ENCODE peak calls at places on chromosomes 5 and 9, in six cellular contexts. One of them, this sample, is unnamed.
A peak's percentile ranks its signal among the peaks of the same experiment; 100 is the strongest.

GRCh38 chr9:105103776-105104175 is 140.7 kb upstream of the SLC44A1 start:
- DNase-seq in Panc1: peak; percentile 66
- DNase-seq in GM12878: no peak
- DNase-seq in GM23338: no peak
- DNase-seq in HepG2: no peak
- DNase-seq in HCT116: no peak
- DNase-seq in this sample: no peak

GRCh38 chr5:982377-983237 is 26.0 kb upstream of the NKD2 start:
- DNase-seq in GM23338: peak; percentile 84
- DNase-seq in HCT116: no peak
- DNase-seq in Panc1: no peak
- DNase-seq in HepG2: no peak
- DNase-seq in GM12878: no peak
- DNase-seq in this sample: no peak

GRCh38 chr9:89313842-89314241 is 2.8 kb downstream of the CKS2 start:
- DNase-seq in GM12878: no peak
- DNase-seq in HepG2: no peak
- DNase-seq in GM23338: no peak
- DNase-seq in Panc1: no peak
- DNase-seq in HCT116: no peak
- DNase-seq in this sample: no peak

GRCh38 chr5:74055446-74056097 is 429.6 kb downstream of the ARHGEF28 start:
- DNase-seq in HepG2: no peak
- DNase-seq in HCT116: no peak
- DNase-seq in GM12878: no peak
- DNase-seq in Panc1: no peak
- DNase-seq in GM23338: no peak
- DNase-seq in this sample: no peak

GRCh38 chr9:96122756-96123155 is 179.2 kb downstream of the HSD17B3 start:
- DNase-seq in HepG2: no peak
- DNase-seq in GM23338: no peak
- DNase-seq in Panc1: no peak
- DNase-seq in HCT116: no peak
- DNase-seq in GM12878: no peak
- DNase-seq in this sample: no peak

GRCh38 chr9:86741311-86742215 is 205.7 kb downstream of the GAS1 start:
- DNase-seq in GM12878: no peak
- DNase-seq in Panc1: no peak
- DNase-seq in HCT116: peak; percentile 87
- DNase-seq in GM23338: no peak
- DNase-seq in HepG2: no peak
- DNase-seq in this sample: no peak

GRCh38 chr5:179342577-179342976 is 2.7 kb downstream of the ADAMTS2 start:
- DNase-seq in Panc1: no peak
- DNase-seq in HCT116: no peak
- DNase-seq in GM23338: peak; percentile 58
- DNase-seq in HepG2: no peak
- DNase-seq in GM12878: no peak
- DNase-seq in this sample: no peak

GRCh38 chr9:136746621-136747020 is 1.7 kb downstream of the LCN6 start:
- DNase-seq in GM23338: no peak
- DNase-seq in Panc1: no peak
- DNase-seq in HepG2: no peak
- DNase-seq in GM12878: no peak
- DNase-seq in HCT116: no peak
- DNase-seq in this sample: no peak

GRCh38 chr5:178249191-178249989 is 16.8 kb upstream of the PHYKPL start:
- DNase-seq in Panc1: no peak
- DNase-seq in HCT116: no peak
- DNase-seq in GM12878: no peak
- DNase-seq in GM23338: no peak
- DNase-seq in HepG2: no peak
- DNase-seq in this sample: no peak

GRCh38 chr5:20832204-20833080 is 844.4 kb upstream of the CDH18 start:
- DNase-seq in GM23338: peak; percentile 8
- DNase-seq in GM12878: no peak
- DNase-seq in HCT116: no peak
- DNase-seq in Panc1: no peak
- DNase-seq in HepG2: no peak
- DNase-seq in this sample: no peak

GRCh38 chr9:127537014-127537413 is 75.1 kb upstream of the STXBP1 start:
- DNase-seq in GM12878: no peak
- DNase-seq in Panc1: no peak
- DNase-seq in HepG2: no peak
- DNase-seq in GM23338: peak; percentile 39
- DNase-seq in HCT116: no peak
- DNase-seq in this sample: no peak

GRCh38 chr9:105994970-105995369 is 300.6 kb downstream of the TMEM38B start:
- DNase-seq in HCT116: no peak
- DNase-seq in GM12878: no peak
- DNase-seq in HepG2: no peak
- DNase-seq in GM23338: no peak
- DNase-seq in Panc1: no peak
- DNase-seq in this sample: no peak

GRCh38 chr5:160799160-160799559 is 52.9 kb downstream of the ATP10B start:
- DNase-seq in GM23338: no peak
- DNase-seq in Panc1: no peak
- DNase-seq in HCT116: no peak
- DNase-seq in GM12878: peak; percentile 33
- DNase-seq in HepG2: no peak
- DNase-seq in this sample: peak; percentile 85

GRCh38 chr5:173941758-173942401 is 47.1 kb upstream of the C5orf47 start:
- DNase-seq in GM12878: no peak
- DNase-seq in GM23338: peak; percentile 84
- DNase-seq in Panc1: no peak
- DNase-seq in HepG2: peak; percentile 95
- DNase-seq in HCT116: no peak
- DNase-seq in this sample: no peak

GRCh38 chr9:18905033-18905882 is 127.8 kb downstream of the SAXO1 start:
- DNase-seq in Panc1: no peak
- DNase-seq in GM12878: no peak
- DNase-seq in HepG2: no peak
- DNase-seq in HCT116: no peak
- DNase-seq in GM23338: no peak
- DNase-seq in this sample: no peak

GRCh38 chr5:38367966-38368365 is 109.6 kb downstream of the EGFLAM start:
- DNase-seq in GM23338: no peak
- DNase-seq in HepG2: no peak
- DNase-seq in GM12878: no peak
- DNase-seq in Panc1: no peak
- DNase-seq in HCT116: no peak
- DNase-seq in this sample: no peak

GRCh38 chr5:35484241-35484640 is 133.4 kb upstream of the SPEF2 start:
- DNase-seq in HepG2: no peak
- DNase-seq in HCT116: no peak
- DNase-seq in Panc1: no peak
- DNase-seq in GM12878: no peak
- DNase-seq in GM23338: no peak
- DNase-seq in this sample: peak; percentile 29

GRCh38 chr9:110278080-110278707 is 21.9 kb upstream of the TXN start:
- DNase-seq in GM12878: no peak
- DNase-seq in HCT116: peak; percentile 61
- DNase-seq in GM23338: no peak
- DNase-seq in Panc1: no peak
- DNase-seq in HepG2: no peak
- DNase-seq in this sample: no peak

GRCh38 chr5:181203842-181204560 is 995 bp downstream of the TRIM7 start:
- DNase-seq in GM12878: no peak
- DNase-seq in HepG2: no peak
- DNase-seq in HCT116: no peak
- DNase-seq in GM23338: peak; percentile 64
- DNase-seq in Panc1: no peak
- DNase-seq in this sample: no peak

GRCh38 chr5:36908544-36909260 is 32.1 kb downstream of the NIPBL start:
- DNase-seq in GM23338: no peak
- DNase-seq in HepG2: no peak
- DNase-seq in GM12878: no peak
- DNase-seq in Panc1: no peak
- DNase-seq in HCT116: no peak
- DNase-seq in this sample: no peak

GRCh38 chr5:147169399-147169798 is 65.4 kb upstream of the STK32A start:
- DNase-seq in GM12878: no peak
- DNase-seq in GM23338: no peak
- DNase-seq in HCT116: no peak
- DNase-seq in Panc1: no peak
- DNase-seq in HepG2: peak; percentile 62
- DNase-seq in this sample: no peak

GRCh38 chr5:8825161-8825757 is 720.6 kb downstream of the SEMA5A start:
- DNase-seq in GM12878: no peak
- DNase-seq in HCT116: no peak
- DNase-seq in GM23338: no peak
- DNase-seq in Panc1: no peak
- DNase-seq in HepG2: no peak
- DNase-seq in this sample: no peak

GRCh38 chr9:136564379-136564988 is 18.6 kb upstream of the NOTCH1 start:
- DNase-seq in HepG2: no peak
- DNase-seq in HCT116: no peak
- DNase-seq in GM12878: peak; percentile 63
- DNase-seq in GM23338: no peak
- DNase-seq in Panc1: no peak
- DNase-seq in this sample: peak; percentile 68

GRCh38 chr9:107647611-107648010 is 158.0 kb upstream of the KLF4 start:
- DNase-seq in GM23338: no peak
- DNase-seq in HCT116: no peak
- DNase-seq in GM12878: no peak
- DNase-seq in Panc1: no peak
- DNase-seq in HepG2: no peak
- DNase-seq in this sample: no peak

GRCh38 chr9:9112001-9112725 is 1312.6 kb upstream of the DMAC1 start:
- DNase-seq in Panc1: no peak
- DNase-seq in HepG2: no peak
- DNase-seq in HCT116: no peak
- DNase-seq in GM23338: no peak
- DNase-seq in GM12878: no peak
- DNase-seq in this sample: no peak

GRCh38 chr5:12794476-12795332 is 890.5 kb upstream of the CTNND2 start:
- DNase-seq in HCT116: no peak
- DNase-seq in Panc1: no peak
- DNase-seq in HepG2: no peak
- DNase-seq in GM23338: no peak
- DNase-seq in GM12878: no peak
- DNase-seq in this sample: no peak

GRCh38 chr5:179300834-179301233 is 44.4 kb downstream of the ADAMTS2 start:
- DNase-seq in GM12878: no peak
- DNase-seq in Panc1: no peak
- DNase-seq in HCT116: no peak
- DNase-seq in HepG2: no peak
- DNase-seq in GM23338: no peak
- DNase-seq in this sample: no peak

GRCh38 chr5:2906302-2907090 is 155.0 kb upstream of the IRX2 start:
- DNase-seq in GM23338: no peak
- DNase-seq in GM12878: no peak
- DNase-seq in HCT116: no peak
- DNase-seq in HepG2: no peak
- DNase-seq in Panc1: no peak
- DNase-seq in this sample: no peak

GRCh38 chr5:131765261-131765660 is 31.6 kb downstream of the FNIP1 start:
- DNase-seq in Panc1: no peak
- DNase-seq in GM12878: no peak
- DNase-seq in HCT116: no peak
- DNase-seq in GM23338: no peak
- DNase-seq in HepG2: no peak
- DNase-seq in this sample: no peak

GRCh38 chr5:150443242-150444075 is 6.1 kb downstream of the RPS14 start:
- DNase-seq in Panc1: no peak
- DNase-seq in GM23338: no peak
- DNase-seq in HepG2: no peak
- DNase-seq in HCT116: no peak
- DNase-seq in GM12878: no peak
- DNase-seq in this sample: no peak
- H3K27ac ChIP-seq in Panc1: no peak overlapping the region
- H3K27ac ChIP-seq in GM23338: peak overlapping the region; percentile 96
- H3K27ac ChIP-seq in HepG2: no peak overlapping the region
- H3K27ac ChIP-seq in HCT116: no peak overlapping the region
- H3K27ac ChIP-seq in GM12878: no peak overlapping the region
- H3K27ac ChIP-seq in this sample: no peak overlapping the region

GRCh38 chr5:157184117-157184516 is 3.5 kb downstream of the ITK start:
- DNase-seq in Panc1: no peak
- DNase-seq in HepG2: no peak
- DNase-seq in HCT116: no peak
- DNase-seq in GM23338: no peak
- DNase-seq in GM12878: no peak
- DNase-seq in this sample: no peak
- TF ChIP-seq REST in Panc1: no peak
- TF ChIP-seq REST in HepG2: no peak
- TF ChIP-seq REST in HCT116: no peak
- TF ChIP-seq REST in GM23338: no peak
- TF ChIP-seq REST in GM12878: no peak
- TF ChIP-seq REST in this sample: no peak

GRCh38 chr5:154540600-154540999 is 62.6 kb upstream of the HAND1 start:
- DNase-seq in HCT116: no peak
- DNase-seq in GM23338: no peak
- DNase-seq in HepG2: no peak
- DNase-seq in GM12878: no peak
- DNase-seq in Panc1: no peak
- DNase-seq in this sample: no peak

GRCh38 chr5:154542581-154542980 is 64.6 kb upstream of the HAND1 start:
- DNase-seq in GM12878: no peak
- DNase-seq in GM23338: no peak
- DNase-seq in HepG2: no peak
- DNase-seq in HCT116: no peak
- DNase-seq in Panc1: no peak
- DNase-seq in this sample: no peak

GRCh38 chr5:154541553-154541952 is 63.5 kb upstream of the HAND1 start:
- DNase-seq in HepG2: no peak
- DNase-seq in HCT116: peak; percentile 8
- DNase-seq in Panc1: no peak
- DNase-seq in GM23338: peak; percentile 70
- DNase-seq in GM12878: no peak
- DNase-seq in this sample: no peak

GRCh38 chr5:154542000-154542399 is 64.0 kb upstream of the HAND1 start:
- DNase-seq in GM12878: no peak
- DNase-seq in HCT116: no peak
- DNase-seq in Panc1: no peak
- DNase-seq in HepG2: no peak
- DNase-seq in GM23338: no peak
- DNase-seq in this sample: no peak

GRCh38 chr5:154543380-154543779 is 65.4 kb upstream of the HAND1 start:
- DNase-seq in HepG2: no peak
- DNase-seq in Panc1: no peak
- DNase-seq in GM23338: no peak
- DNase-seq in HCT116: no peak
- DNase-seq in GM12878: no peak
- DNase-seq in this sample: no peak
- TF ChIP-seq POLR2AphosphoS5 in HepG2: no peak
- TF ChIP-seq POLR2AphosphoS5 in Panc1: no peak
- TF ChIP-seq POLR2AphosphoS5 in GM23338: no peak
- TF ChIP-seq POLR2AphosphoS5 in HCT116: no peak
- TF ChIP-seq POLR2AphosphoS5 in GM12878: no peak
- TF ChIP-seq POLR2AphosphoS5 in this sample: no peak

DNA sequence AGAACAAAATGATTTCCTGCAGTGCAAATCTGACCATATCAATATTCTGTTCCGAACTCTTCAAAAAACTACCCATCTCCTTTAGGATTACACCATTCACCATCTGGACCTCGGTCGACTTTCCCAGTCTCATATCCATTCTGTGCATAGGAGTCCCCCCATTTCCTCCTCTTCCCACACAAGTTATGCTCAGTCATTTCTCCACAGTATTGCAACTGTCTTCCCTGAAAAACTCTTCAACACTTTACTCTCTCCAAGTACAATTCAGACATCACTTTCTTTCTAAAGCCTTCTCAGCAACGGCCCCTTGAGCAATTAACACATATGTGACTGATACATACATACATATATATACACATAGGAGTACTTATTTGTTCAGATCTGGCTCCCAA is 775 bp downstream of the ZBTB26 start:
- DNase-seq in HCT116: no peak
- DNase-seq in Panc1: no peak
- DNase-seq in HepG2: no peak
- DNase-seq in GM12878: no peak
- DNase-seq in GM23338: no peak
- DNase-seq in this sample: no peak
- H3K27ac ChIP-seq in HCT116: peak overlapping the region; percentile 74
- H3K27ac ChIP-seq in Panc1: peak overlapping the region; percentile 95
- H3K27ac ChIP-seq in HepG2: peak overlapping the region; percentile 87
- H3K27ac ChIP-seq in GM12878: peak overlapping the region; percentile 56
- H3K27ac ChIP-seq in GM23338: peak overlapping the region; percentile 77
- H3K27ac ChIP-seq in this sample: peak overlapping the region; percentile 82